ENCODE peak calls at places on chromosome 10, in eight cellular contexts. A is colonic mucosa, G is AG10803, Q is fibroblast of lung, B is ovary, Z is K562, L is testis, O is mucosa of descending colon. R is an unnamed sample.

GRCh38 chr10:127243490-127244272 is 47.3 kb upstream of the INSYN2A start:
- DNase-seq in A (peak), G (peak), Q (peak), B (peak), Z (peak), L (peak), O (no peak), R (peak)

GRCh38 chr10:95506056-95506737 is 55.0 kb downstream of the SORBS1 start:
- DNase-seq in A (no peak), G (no peak), Q (no peak), B (no peak), Z (no peak), L (no peak), O (no peak), R (no peak)

GRCh38 chr10:128863823-128864405 is 603.1 kb upstream of the MGMT start:
- DNase-seq in A (no peak), G (no peak), Q (no peak), B (no peak), Z (no peak), L (no peak), O (no peak), R (no peak)

GRCh38 chr10:99809931-99810615 is 27.6 kb downstream of the ABCC2 start:
- DNase-seq in A (no peak), G (peak), Q (peak), B (no peak), Z (no peak), L (no peak), O (no peak), R (peak)

GRCh38 chr10:3140280-3140679 is 32.3 kb downstream of the PITRM1 start:
- DNase-seq in A (no peak), G (no peak), Q (no peak), B (no peak), Z (no peak), L (no peak), O (no peak), R (peak)

GRCh38 chr10:110498982-110499795 is 1.5 kb downstream of the DUSP5 start:
- DNase-seq in A (peak), G (peak), Q (peak), B (no peak), Z (no peak), L (peak), O (no peak), R (peak)

GRCh38 chr10:62738916-62739315 is 65.6 kb upstream of the ADO start:
- DNase-seq in A (no peak), G (peak), Q (peak), B (no peak), Z (no peak), L (no peak), O (no peak), R (no peak)

GRCh38 chr10:27390681-27391080 is 113.4 kb upstream of the RAB18 start:
- DNase-seq in A (no peak), G (peak), Q (peak), B (no peak), Z (no peak), L (no peak), O (no peak), R (no peak)

GRCh38 chr10:80177781-80178636 is 27.3 kb downstream of the ANXA11 start:
- DNase-seq in A (no peak), G (peak), Q (peak), B (peak), Z (no peak), L (no peak), O (no peak), R (peak)

GRCh38 chr10:42367532-42368230 is 270.7 kb downstream of the ZNF33B start:
- DNase-seq in A (peak), G (peak), Q (peak), B (peak), Z (peak), L (peak), O (peak), R (peak)

GRCh38 chr10:86461963-86462804 is 59.4 kb downstream of the WAPL start:
- DNase-seq in A (no peak), G (no peak), Q (no peak), B (no peak), Z (no peak), L (no peak), O (no peak), R (no peak)

DNA sequence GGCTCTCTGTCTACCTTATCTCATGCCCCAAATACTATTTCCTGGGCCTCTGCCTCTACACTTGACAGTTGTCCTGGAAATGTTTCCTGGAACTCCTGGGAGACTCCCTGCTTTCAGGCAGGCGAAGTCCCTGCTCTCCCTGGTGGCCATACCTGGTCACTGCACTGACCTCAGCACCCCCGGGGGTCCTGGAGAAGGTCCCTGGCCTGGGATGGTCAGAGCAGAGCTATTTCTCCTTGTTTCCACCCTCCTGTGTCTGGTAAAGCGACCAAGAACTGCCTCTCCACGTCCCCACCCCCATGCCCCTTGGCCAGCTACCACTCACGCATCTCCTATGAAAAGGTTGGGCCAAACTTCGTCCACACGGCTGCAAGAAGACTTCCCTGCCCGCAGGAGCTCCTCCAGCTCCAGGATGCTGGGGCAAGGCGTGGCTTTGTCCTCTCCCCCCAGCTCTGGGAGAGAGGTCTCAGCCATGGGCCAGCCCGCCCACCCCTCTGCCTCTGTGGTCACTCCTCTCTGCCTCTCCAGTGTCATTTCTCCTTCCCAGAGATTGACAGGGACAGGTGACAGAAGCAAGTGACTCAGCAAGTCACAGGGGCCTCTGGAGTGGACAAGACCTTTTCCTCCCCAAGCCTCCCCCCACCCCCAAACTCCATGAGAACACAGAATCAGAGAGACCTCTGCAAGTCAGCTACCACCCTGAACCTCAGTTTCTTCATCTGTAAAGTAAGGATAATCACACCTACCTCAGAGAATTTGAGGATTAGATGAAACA is 2.6 kb upstream of the SAMD8 start:
- DNase-seq in A (no peak), G (peak), Q (no peak), B (no peak), Z (peak), L (peak), O (no peak), R (peak)
- TF ChIP-seq CTCF in A (peak), G (peak), Q (peak), B (no peak), Z (peak), L (peak), O (peak), R (peak)

GRCh38 chr10:17062493-17063487 is 66.8 kb downstream of the CUBN start:
- DNase-seq in A (no peak), G (peak), Q (peak), B (peak), Z (no peak), L (peak), O (no peak), R (peak)
- H3K4me3 ChIP-seq in A (no peak), G (peak), Q (peak), B (no peak), Z (no peak), L (no peak), O (no peak), R (no peak)

GRCh38 chr10:5606864-5607263 is 59.5 kb downstream of the ASB13 start:
- DNase-seq in A (no peak), G (no peak), Q (no peak), B (no peak), Z (peak), L (no peak), O (no peak), R (no peak)
- TF ChIP-seq CTCF in A (no peak), G (no peak), Q (no peak), B (no peak), Z (peak), L (no peak), O (no peak), R (no peak)

GRCh38 chr10:30999084-30999712 is 32.5 kb downstream of the ZNF438 start:
- DNase-seq in A (no peak), G (peak), Q (peak), B (no peak), Z (no peak), L (no peak), O (no peak), R (peak)
- H3K4me3 ChIP-seq in A (no peak), G (no peak), Q (peak), B (no peak), Z (no peak), L (no peak), O (no peak), R (no peak)

GRCh38 chr10:125977206-125977605 is 80.8 kb downstream of the FANK1 start:
- DNase-seq in A (no peak), G (no peak), Q (no peak), B (no peak), Z (peak), L (no peak), O (no peak), R (no peak)
- TF ChIP-seq CTCF in A (no peak), G (peak), Q (no peak), B (no peak), Z (peak), L (no peak), O (no peak), R (peak)

DNA sequence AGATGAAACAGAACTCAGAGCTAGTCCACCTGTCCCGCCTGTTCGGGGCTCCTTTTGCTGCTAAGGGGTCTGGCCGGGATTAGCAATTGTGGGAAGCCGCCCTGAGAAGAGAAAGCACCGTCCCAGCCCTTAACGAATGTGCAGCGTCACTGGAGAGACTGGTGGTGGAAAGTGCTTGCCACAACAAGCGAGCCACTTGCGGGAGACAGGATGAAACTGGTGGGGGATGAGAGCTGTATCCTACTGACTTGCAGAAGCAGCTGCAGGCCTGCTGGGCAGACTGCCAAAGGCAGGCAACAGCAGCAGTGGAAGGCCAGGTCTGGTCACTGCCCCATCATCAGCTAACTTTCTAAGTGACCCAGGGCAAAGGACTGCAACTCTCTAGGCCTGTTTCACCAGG is 95.4 kb downstream of the FAM53B start:
- DNase-seq in A (peak), G (peak), Q (peak), B (peak), Z (peak), L (peak), O (peak), R (peak)
- H3K4me3 ChIP-seq in A (no peak), G (no peak), Q (no peak), B (no peak), Z (no peak), L (no peak), O (no peak), R (no peak)

GRCh38 chr10:91931526-91932190 is 8.1 kb downstream of the BTAF1 start:
- DNase-seq in A (no peak), G (no peak), Q (no peak), B (no peak), Z (no peak), L (no peak), O (no peak), R (no peak)

GRCh38 chr10:91935886-91936285 is 12.3 kb downstream of the BTAF1 start:
- DNase-seq in A (no peak), G (no peak), Q (no peak), B (no peak), Z (no peak), L (no peak), O (no peak), R (no peak)

GRCh38 chr10:91930939-91931338 is 7.4 kb downstream of the BTAF1 start:
- DNase-seq in A (no peak), G (no peak), Q (peak), B (no peak), Z (no peak), L (no peak), O (no peak), R (no peak)

GRCh38 chr10:91932737-91933136 is 9.2 kb downstream of the BTAF1 start:
- DNase-seq in A (no peak), G (no peak), Q (no peak), B (no peak), Z (no peak), L (no peak), O (no peak), R (no peak)
- TF ChIP-seq CTCF in A (no peak), G (no peak), Q (no peak), B (no peak), Z (no peak), L (no peak), O (no peak), R (no peak)

GRCh38 chr10:97736403-97736901 is 476 bp upstream of the ZFYVE27 start:
- DNase-seq in A (no peak), G (no peak), Q (no peak), B (peak), Z (no peak), L (no peak), O (no peak), R (no peak)
- H3K4me3 ChIP-seq in A (peak), G (peak), Q (no peak), B (peak), Z (no peak), L (peak), O (peak), R (peak)

GRCh38 chr10:25933653-25934608 is at the start of gene MYO3A:
- DNase-seq in A (no peak), G (no peak), Q (no peak), B (peak), Z (no peak), L (peak), O (no peak), R (no peak)
- TF ChIP-seq CTCF in A (no peak), G (no peak), Q (no peak), B (no peak), Z (no peak), L (no peak), O (no peak), R (no peak)

R was measured in cardiac fibroblast.